ENCODE peak calls at places on chromosomes 2 and 18, in six cellular contexts. K is ureter, R is SW480, A is mesothelial cell of epicardium, C is GM23248, B is body of pancreas. Z is an unnamed sample.

GRCh38 chr2:174777334-174777733 is 13.1 kb upstream of the CHRNA1 start:
- DNase-seq in C (no peak), B (no peak), K (no peak), A (no peak), R (no peak), Z (no peak)

GRCh38 chr2:43950383-43951008 is 45.3 kb downstream of the LRPPRC start:
- DNase-seq in K (no peak), C (peak; percentile 63), B (no peak), R (peak; percentile 54), A (no peak), Z (no peak)

GRCh38 chr18:72692086-72692485 is 147.9 kb upstream of the CBLN2 start:
- DNase-seq in C (no peak), R (no peak), A (peak; percentile 51), B (peak; percentile 50), K (no peak), Z (no peak)

GRCh38 chr18:64799378-64799777 is 650.5 kb upstream of the LINC00305 start:
- DNase-seq in K (no peak), A (no peak), R (no peak), C (no peak), B (no peak), Z (no peak)

GRCh38 chr2:11985817-11986566 is 239.6 kb downstream of the LPIN1 start:
- DNase-seq in B (no peak), K (no peak), R (no peak), A (no peak), C (no peak), Z (no peak)

GRCh38 chr2:222796413-222797103 is 64.3 kb upstream of the ACSL3 start:
- DNase-seq in B (peak; percentile 71), A (no peak), C (no peak), K (no peak), R (no peak), Z (no peak)

GRCh38 chr2:207937818-207938217 is 87.5 kb downstream of the PLEKHM3 start:
- DNase-seq in A (no peak), B (no peak), C (no peak), K (no peak), R (no peak), Z (no peak)

GRCh38 chr2:107305966-107306365 is 420.0 kb upstream of the ST6GAL2 start:
- DNase-seq in C (no peak), A (no peak), K (no peak), R (no peak), B (no peak), Z (no peak)

GRCh38 chr2:239300242-239300641 is 100.6 kb downstream of the HDAC4 start:
- DNase-seq in A (no peak), C (no peak), R (no peak), K (no peak), B (peak; percentile 4), Z (no peak)

GRCh38 chr2:238843476-238843875 is 4.4 kb upstream of the TWIST2 start:
- DNase-seq in C (peak; percentile 63), A (no peak), K (no peak), R (no peak), B (no peak), Z (peak; percentile 13)